ENCODE peak calls at places on chromosomes 13 and 19, in four cellular contexts. H is activated effector memory CD4-positive, alpha-beta T cell treated with anti-CD3 and anti-CD28 coated beads, Interleukin-2, amount 50 U/mL, for 16 hours; Y is stimulated activated CD4-positive, alpha-beta T cell treated with anti-CD3 and anti-CD28 coated beads, TNF-alpha, amount 100 ng/mL, for 48 hours; O is retina. G is an unnamed sample.

GRCh38 chr19:50002386-50002960 is 22.7 kb downstream of the VRK3 start:
- DNase-seq in H (no peak), Y (no peak), O (no peak), G (no peak)

GRCh38 chr19:21677696-21678418 is 89.5 kb downstream of the ZNF100 start:
- DNase-seq in H (peak), Y (no peak), O (peak), G (no peak)

GRCh38 chr13:39688699-39689405 is 33.4 kb downstream of the COG6 start:
- DNase-seq in H (no peak), Y (no peak), O (no peak), G (no peak)

GRCh38 chr19:49741210-49741844 is 21.8 kb downstream of the TSKS start:
- DNase-seq in H (no peak), Y (no peak), O (no peak), G (no peak)

GRCh38 chr19:16273005-16273404 is 51.6 kb upstream of the KLF2 start:
- DNase-seq in H (no peak), Y (no peak), O (no peak), G (no peak)

GRCh38 chr13:59476376-59476775 is 687.4 kb downstream of the DIAPH3 start:
- DNase-seq in H (no peak), Y (no peak), O (no peak), G (no peak)

GRCh38 chr13:113976711-113977684 is 3.1 kb upstream of the C13orf46 start:
- DNase-seq in H (no peak), Y (no peak), O (no peak), G (peak)

GRCh38 chr19:4977299-4978174 is 8.6 kb downstream of the KDM4B start:
- DNase-seq in H (no peak), Y (no peak), O (peak), G (no peak)

GRCh38 chr13:97855570-97855970 is 97.9 kb upstream of the IPO5 start:
- DNase-seq in H (no peak), Y (no peak), O (peak), G (peak)

GRCh38 chr19:49882643-49883042 is 5.1 kb downstream of the TBC1D17 start:
- DNase-seq in H (no peak), Y (no peak), O (no peak), G (no peak)

GRCh38 chr19:1754651-1755466 is 1.6 kb downstream of the ONECUT3 start:
- DNase-seq in H (no peak), Y (no peak), O (peak), G (peak)

GRCh38 chr13:94256671-94257070 is 222.8 kb downstream of the DCT start:
- DNase-seq in H (no peak), Y (no peak), O (no peak), G (no peak)

GRCh38 chr19:34577531-34578101 is 96.1 kb downstream of the WTIP start:
- DNase-seq in H (no peak), Y (no peak), O (peak), G (no peak)

GRCh38 chr13:72637561-72637960 is 89.9 kb downstream of the MZT1 start:
- DNase-seq in H (no peak), Y (no peak), O (peak), G (no peak)

GRCh38 chr13:77980592-77980991 is 62.0 kb upstream of the EDNRB start:
- DNase-seq in H (no peak), Y (no peak), O (no peak), G (peak)

GRCh38 chr19:57016076-57016475 is 103.7 kb upstream of the USP29 start:
- DNase-seq in H (no peak), Y (no peak), O (no peak), G (no peak)

GRCh38 chr19:37594982-37595382 is 306 bp downstream of the ZNF540 start:
- DNase-seq in H (peak), Y (peak), O (no peak), G (no peak)

GRCh38 chr19:18520848-18521691 is 800 bp downstream of the ELL start:
- DNase-seq in H (peak), Y (no peak), O (no peak), G (no peak)

GRCh38 chr13:33931397-33931987 is 113.5 kb downstream of the RFC3 start:
- DNase-seq in H (no peak), Y (no peak), O (no peak), G (peak)

GRCh38 chr19:43765109-43765876 is 10.5 kb upstream of the SMG9 start:
- DNase-seq in H (peak), Y (peak), O (no peak), G (no peak)

GRCh38 chr13:97695684-97696083 is 257.8 kb upstream of the IPO5 start:
- DNase-seq in H (no peak), Y (no peak), O (no peak), G (no peak)

GRCh38 chr13:73465629-73465974 is 406.8 kb downstream of the KLF5 start:
- DNase-seq in H (no peak), Y (no peak), O (no peak), G (no peak)

GRCh38 chr19:58518261-58519086 is 1.1 kb downstream of the ZBTB45 start:
- DNase-seq in H (no peak), Y (no peak), O (no peak), G (no peak)

GRCh38 chr13:112067871-112068305 is 939 bp downstream of the SOX1 start:
- DNase-seq in H (no peak), Y (no peak), O (peak), G (no peak)

GRCh38 chr19:47377208-47377701 is 28.1 kb downstream of the DHX34 start:
- DNase-seq in H (no peak), Y (no peak), O (no peak), G (no peak)

GRCh38 chr13:78603240-78603947 is at the start of gene POU4F1:
- DNase-seq in H (peak), Y (peak), O (peak), G (no peak)

GRCh38 chr13:30078059-30078458 is 227.6 kb upstream of the UBL3 start:
- DNase-seq in H (no peak), Y (no peak), O (no peak), G (no peak)

GRCh38 chr19:50959731-50960500 is 7.1 kb upstream of the KLK5 start:
- DNase-seq in H (no peak), Y (no peak), O (no peak), G (no peak)

GRCh38 chr13:39321578-39321977 is 281.4 kb downstream of the LHFPL6 start:
- DNase-seq in H (no peak), Y (no peak), O (no peak), G (no peak)

GRCh38 chr13:42477588-42478190 is 96.3 kb upstream of the TNFSF11 start:
- DNase-seq in H (no peak), Y (no peak), O (no peak), G (no peak)

GRCh38 chr19:42115219-42115618 is 17.0 kb downstream of the POU2F2 start:
- DNase-seq in H (no peak), Y (no peak), O (no peak), G (no peak)

GRCh38 chr13:32587774-32588165 is 1.5 kb downstream of the PDS5B start:
- DNase-seq in H (no peak), Y (no peak), O (no peak), G (no peak)

GRCh38 chr19:35363001-35363590 is 4.8 kb downstream of the FFAR3 start:
- DNase-seq in H (no peak), Y (no peak), O (no peak), G (no peak)

GRCh38 chr13:31878955-31879354 is 139.6 kb downstream of the RXFP2 start:
- DNase-seq in H (no peak), Y (no peak), O (no peak), G (no peak)

GRCh38 chr19:5369962-5370367 is 29.4 kb upstream of the PTPRS start:
- DNase-seq in H (peak), Y (peak), O (peak), G (peak)

GRCh38 chr13:33487575-33488243 is 202.2 kb upstream of the STARD13 start:
- DNase-seq in H (no peak), Y (no peak), O (no peak), G (no peak)